ENCODE peak calls at places on chromosomes 7 and 10, in six cellular contexts. V is substantia nigra; N is NCI-H345; W is GM04503; P is ACHN; S is CD4-positive, alpha-beta T cell. A is an unnamed sample.

GRCh38 chr7:70383369-70383768 is 748.6 kb upstream of the GALNT17 start:
- DNase-seq in V (no peak), N (no peak), W (no peak), P (no peak), S (no peak), A (no peak)

GRCh38 chr7:129438839-129439640 is 4.8 kb downstream of the STRIP2 start:
- DNase-seq in V (no peak), N (no peak), W (no peak), P (peak; percentile 82), S (no peak), A (no peak)

GRCh38 chr7:7921830-7922229 is 46.8 kb upstream of the GLCCI1 start:
- DNase-seq in V (no peak), N (no peak), W (no peak), P (no peak), S (no peak), A (no peak)

GRCh38 chr7:116213361-116214155 is 3.2 kb downstream of the TES start:
- DNase-seq in V (no peak), N (no peak), W (peak; percentile 69), P (no peak), S (no peak), A (no peak)

GRCh38 chr7:977326-978048 is 2.1 kb upstream of the COX19 start:
- DNase-seq in V (no peak), N (no peak), W (no peak), P (peak; percentile 81), S (no peak), A (no peak)

GRCh38 chr7:29859491-29860180 is 53.3 kb downstream of the WIPF3 start:
- DNase-seq in V (no peak), N (no peak), W (no peak), P (no peak), S (no peak), A (no peak)

GRCh38 chr7:42639930-42640329 is 271.9 kb downstream of the C7orf25 start:
- DNase-seq in V (no peak), N (no peak), W (no peak), P (no peak), S (no peak), A (no peak)

GRCh38 chr10:73585223-73585784 is 5.8 kb downstream of the USP54 start:
- DNase-seq in V (no peak), N (no peak), W (no peak), P (no peak), S (no peak), A (no peak)

GRCh38 chr10:79386637-79387465 is 39.6 kb downstream of the PPIF start:
- DNase-seq in V (no peak), N (no peak), W (no peak), P (no peak), S (no peak), A (peak; percentile 45)

GRCh38 chr7:47586925-47587324 is 5.0 kb upstream of the TNS3 start:
- DNase-seq in V (no peak), N (peak; percentile 60), W (no peak), P (no peak), S (no peak), A (no peak)

GRCh38 chr10:9028211-9028610 is 973.7 kb downstream of the GATA3 start:
- DNase-seq in V (no peak), N (no peak), W (no peak), P (no peak), S (no peak), A (no peak)

GRCh38 chr10:79148452-79149344 is 79.9 kb downstream of the ZMIZ1 start:
- DNase-seq in V (peak; percentile 58), N (no peak), W (no peak), P (no peak), S (no peak), A (peak; percentile 87)

GRCh38 chr10:133379152-133379800 is at the start of gene PAOX:
- DNase-seq in V (no peak), N (peak; percentile 19), W (no peak), P (peak; percentile 66), S (peak; percentile 32), A (peak; percentile 54)

GRCh38 chr10:36441557-36441956 is 683.8 kb upstream of the ANKRD30A start:
- DNase-seq in V (no peak), N (no peak), W (no peak), P (no peak), S (no peak), A (no peak)

GRCh38 chr7:46160861-46161260 is 239.8 kb upstream of the IGFBP3 start:
- DNase-seq in V (no peak), N (no peak), W (no peak), P (no peak), S (no peak), A (no peak)

GRCh38 chr10:27748586-27748985 is 3.0 kb upstream of the MKX start:
- DNase-seq in V (no peak), N (no peak), W (no peak), P (no peak), S (no peak), A (no peak)

GRCh38 chr10:100307716-100308115 is 21.2 kb upstream of the BLOC1S2 start:
- DNase-seq in V (no peak), N (no peak), W (no peak), P (no peak), S (no peak), A (no peak)

GRCh38 chr7:96962221-96962620 is 43.1 kb upstream of the DLX6 start:
- DNase-seq in V (no peak), N (no peak), W (no peak), P (no peak), S (no peak), A (no peak)

GRCh38 chr7:4951903-4952636 is 6.9 kb downstream of the MMD2 start:
- DNase-seq in V (no peak), N (no peak), W (no peak), P (peak; percentile 36), S (no peak), A (no peak)

GRCh38 chr7:26789481-26790175 is 74.8 kb downstream of the SKAP2 start:
- DNase-seq in V (no peak), N (no peak), W (no peak), P (no peak), S (no peak), A (no peak)

GRCh38 chr10:35746004-35746403 is 103.9 kb upstream of the FZD8 start:
- DNase-seq in V (no peak), N (no peak), W (no peak), P (no peak), S (no peak), A (no peak)

GRCh38 chr7:158655931-158656441 is 48.6 kb downstream of the NCAPG2 start:
- DNase-seq in V (no peak), N (no peak), W (no peak), P (no peak), S (no peak), A (no peak)

GRCh38 chr7:152636436-152636835 is 39.5 kb downstream of the XRCC2 start:
- DNase-seq in V (no peak), N (no peak), W (no peak), P (no peak), S (no peak), A (no peak)

GRCh38 chr7:149883452-149883861 is 9.7 kb downstream of the ATP6V0E2 start:
- DNase-seq in V (no peak), N (peak; percentile 53), W (no peak), P (peak; percentile 78), S (peak; percentile 54), A (peak; percentile 79)

GRCh38 chr7:2601907-2602735 is 29.7 kb upstream of the TTYH3 start:
- DNase-seq in V (no peak), N (peak; percentile 70), W (no peak), P (no peak), S (no peak), A (no peak)

GRCh38 chr7:143519411-143520131 is 41.9 kb downstream of the TAS2R41 start:
- DNase-seq in V (no peak), N (peak; percentile 48), W (no peak), P (no peak), S (no peak), A (no peak)

GRCh38 chr7:155590215-155591023 is 44.1 kb upstream of the CNPY1 start:
- DNase-seq in V (no peak), N (peak; percentile 41), W (no peak), P (no peak), S (no peak), A (peak; percentile 62)

GRCh38 chr7:128304212-128304611 is 39.5 kb downstream of the RBM28 start:
- DNase-seq in V (no peak), N (peak; percentile 5), W (peak; percentile 3), P (no peak), S (no peak), A (peak; percentile 34)

GRCh38 chr7:9889557-9889956 is 1084.1 kb upstream of the PHF14 start:
- DNase-seq in V (no peak), N (no peak), W (no peak), P (no peak), S (no peak), A (no peak)

GRCh38 chr7:128059143-128059975 is 28.1 kb upstream of the LRRC4 start:
- DNase-seq in V (no peak), N (no peak), W (no peak), P (no peak), S (no peak), A (no peak)

GRCh38 chr10:17965649-17966048 is 13.9 kb downstream of the SLC39A12 start:
- DNase-seq in V (no peak), N (no peak), W (no peak), P (no peak), S (no peak), A (no peak)